ENCODE peak calls at places on chromosomes 7 and 10, in ten cellular contexts. E is NCI-H1092 treated with DMSO at 0.1 percent for 48 hours; N is pons; T is tibial artery; K is hepatic stellate cell; V is bronchial epithelial cell; S is Peyer's patch; A is activated T-helper 1 cell treated with anti-CD3 and anti-CD28 coated beads, Interleukin-2, amount 50 U/mL, for 16 hours; W is NCI-H1694 treated with DMSO at 0.1 percent for 48 hours; Z is fibroblast of pulmonary artery. X is an unnamed sample.

GRCh38 chr10:48940958-48941357 is 1.3 kb upstream of the LRRC18 start:
- DNase-seq in E (no peak), N (no peak), T (no peak), K (no peak), V (no peak), S (no peak), A (no peak), W (no peak), Z (no peak), X (no peak)

GRCh38 chr7:116393654-116394053 is 105.9 kb upstream of the CAV2 start:
- DNase-seq in E (no peak), N (no peak), T (peak; percentile 68), K (no peak), V (peak; percentile 78), S (no peak), A (no peak), W (no peak), Z (peak; percentile 63), X (no peak)

GRCh38 chr7:1461640-1462375 is 2.5 kb upstream of the MICALL2 start:
- DNase-seq in E (no peak), N (no peak), T (no peak), K (no peak), V (no peak), S (no peak), A (no peak), W (no peak), Z (no peak), X (no peak)

GRCh38 chr7:156639426-156640256 is 933 bp upstream of the RNF32 start:
- DNase-seq in E (no peak), N (no peak), T (no peak), K (no peak), V (no peak), S (peak; percentile 51), A (no peak), W (no peak), Z (no peak), X (no peak)

GRCh38 chr7:44323381-44324203 is 1.8 kb downstream of the CAMK2B start:
- DNase-seq in E (no peak), N (no peak), T (no peak), K (no peak), V (no peak), S (no peak), A (no peak), W (no peak), Z (no peak), X (no peak)

GRCh38 chr10:100864981-100865380 is 47.8 kb upstream of the SLF2 start:
- DNase-seq in E (no peak), N (no peak), T (no peak), K (no peak), V (no peak), S (no peak), A (no peak), W (peak; percentile 76), Z (no peak), X (no peak)

GRCh38 chr7:152849128-152849527 is 89.6 kb downstream of the ACTR3B start:
- DNase-seq in E (no peak), N (no peak), T (no peak), K (no peak), V (no peak), S (no peak), A (no peak), W (no peak), Z (no peak), X (no peak)

GRCh38 chr7:39733881-39734571 is 110.7 kb downstream of the RALA start:
- DNase-seq in E (peak; percentile 35), N (peak; percentile 23), T (no peak), K (peak; percentile 45), V (peak; percentile 90), S (peak; percentile 50), A (no peak), W (no peak), Z (peak; percentile 81), X (no peak)

GRCh38 chr7:151671514-151671913 is 151.8 kb upstream of the RHEB start:
- DNase-seq in E (no peak), N (no peak), T (no peak), K (no peak), V (peak; percentile 51), S (no peak), A (no peak), W (no peak), Z (no peak), X (no peak)

GRCh38 chr7:135930565-135931423 is 46.4 kb downstream of the MTPN start:
- DNase-seq in E (peak; percentile 30), N (no peak), T (no peak), K (peak; percentile 10), V (peak; percentile 74), S (no peak), A (no peak), W (no peak), Z (peak; percentile 62), X (no peak)

GRCh38 chr7:155983176-155983815 is 171.0 kb upstream of the SHH start:
- DNase-seq in E (no peak), N (no peak), T (peak; percentile 44), K (no peak), V (no peak), S (peak; percentile 17), A (no peak), W (no peak), Z (no peak), X (no peak)

GRCh38 chr10:65518379-65518778 is 1407.5 kb upstream of the LRRTM3 start:
- DNase-seq in E (no peak), N (no peak), T (no peak), K (no peak), V (peak; percentile 33), S (no peak), A (no peak), W (no peak), Z (no peak), X (no peak)

GRCh38 chr7:129862672-129863071 is 90.1 kb downstream of the UBE2H start:
- DNase-seq in E (no peak), N (no peak), T (no peak), K (no peak), V (no peak), S (no peak), A (no peak), W (no peak), Z (no peak), X (no peak)

GRCh38 chr7:1431644-1432380 is 27.5 kb downstream of the MICALL2 start:
- DNase-seq in E (no peak), N (no peak), T (no peak), K (no peak), V (no peak), S (no peak), A (no peak), W (no peak), Z (no peak), X (no peak)

GRCh38 chr7:39672176-39672575 is 48.8 kb downstream of the RALA start:
- DNase-seq in E (no peak), N (no peak), T (no peak), K (no peak), V (peak; percentile 45), S (no peak), A (no peak), W (no peak), Z (no peak), X (no peak)

GRCh38 chr7:38669965-38670520 is 38.9 kb upstream of the AMPH start:
- DNase-seq in E (no peak), N (no peak), T (no peak), K (no peak), V (no peak), S (no peak), A (no peak), W (no peak), Z (no peak), X (no peak)

GRCh38 chr10:83142074-83142563 is 997.2 kb upstream of the GHITM start:
- DNase-seq in E (no peak), N (no peak), T (no peak), K (no peak), V (no peak), S (no peak), A (no peak), W (peak; percentile 11), Z (no peak), X (no peak)

GRCh38 chr10:74752371-74752990 is 73.9 kb upstream of the KAT6B start:
- DNase-seq in E (no peak), N (no peak), T (peak; percentile 31), K (no peak), V (no peak), S (no peak), A (no peak), W (no peak), Z (no peak), X (no peak)

GRCh38 chr10:79262959-79263746 is 84.1 kb upstream of the PPIF start:
- DNase-seq in E (no peak), N (no peak), T (no peak), K (no peak), V (no peak), S (no peak), A (no peak), W (no peak), Z (no peak), X (no peak)

GRCh38 chr7:81236560-81236959 is 317.7 kb upstream of the SEMA3C start:
- DNase-seq in E (no peak), N (no peak), T (no peak), K (no peak), V (peak; percentile 73), S (no peak), A (no peak), W (no peak), Z (no peak), X (no peak)

GRCh38 chr7:30252885-30253795 is 31.3 kb upstream of the ZNRF2 start:
- DNase-seq in E (peak; percentile 52), N (peak; percentile 78), T (peak; percentile 71), K (no peak), V (peak; percentile 44), S (no peak), A (no peak), W (no peak), Z (peak; percentile 40), X (peak; percentile 56)

GRCh38 chr7:112104153-112104552 is 102.0 kb downstream of the DOCK4 start:
- DNase-seq in E (peak; percentile 78), N (no peak), T (no peak), K (no peak), V (no peak), S (no peak), A (no peak), W (no peak), Z (no peak), X (no peak)

GRCh38 chr7:4797858-4798705 is 22.7 kb downstream of the AP5Z1 start:
- DNase-seq in E (peak; percentile 63), N (no peak), T (no peak), K (peak; percentile 81), V (peak; percentile 13), S (peak; percentile 64), A (no peak), W (peak; percentile 28), Z (peak; percentile 50), X (peak; percentile 66)

GRCh38 chr10:103917326-103918052 is 495 bp downstream of the STN1 start:
- DNase-seq in E (peak; percentile 35), N (no peak), T (peak; percentile 79), K (peak; percentile 25), V (no peak), S (peak; percentile 65), A (peak; percentile 12), W (no peak), Z (no peak), X (no peak)

GRCh38 chr10:34716958-34717357 is 98.1 kb downstream of the PARD3 start:
- DNase-seq in E (no peak), N (no peak), T (no peak), K (no peak), V (no peak), S (no peak), A (no peak), W (no peak), Z (no peak), X (no peak)

GRCh38 chr7:66626236-66626957 is 2.3 kb upstream of the KCTD7 start:
- DNase-seq in E (no peak), N (no peak), T (no peak), K (peak; percentile 21), V (peak; percentile 79), S (no peak), A (no peak), W (no peak), Z (peak; percentile 65), X (no peak)

GRCh38 chr10:91944880-91945630 is 21.5 kb downstream of the BTAF1 start:
- DNase-seq in E (no peak), N (no peak), T (no peak), K (no peak), V (peak; percentile 46), S (no peak), A (no peak), W (no peak), Z (peak; percentile 11), X (no peak)

GRCh38 chr10:89563861-89564478 is 28.6 kb upstream of the SLC16A12 start:
- DNase-seq in E (peak; percentile 38), N (peak; percentile 51), T (no peak), K (peak; percentile 21), V (peak; percentile 63), S (peak; percentile 53), A (no peak), W (peak; percentile 45), Z (peak; percentile 72), X (peak; percentile 27)

X was measured in COLO829.